ENCODE peak calls at places on chromosomes 4 and X, in eight cellular contexts. One of them, this sample, is unnamed.

GRCh38 chr4:1615786-1616573 is 68.1 kb downstream of the FAM53A start:
- DNase-seq in astrocyte of the spinal cord: no peak
- DNase-seq in ovary: no peak
- DNase-seq in WERI-Rb-1: no peak
- DNase-seq in choroid plexus epithelial cell: no peak
- DNase-seq in neural progenitor cell: no peak
- DNase-seq in H1: no peak
- DNase-seq in pancreas: no peak
- DNase-seq in this sample: no peak

GRCh38 chr4:113114884-113115283 is 65.4 kb downstream of the ANK2 start:
- DNase-seq in WERI-Rb-1: no peak
- DNase-seq in neural progenitor cell: no peak
- DNase-seq in ovary: no peak
- DNase-seq in H1: no peak
- DNase-seq in astrocyte of the spinal cord: no peak
- DNase-seq in pancreas: no peak
- DNase-seq in choroid plexus epithelial cell: no peak
- DNase-seq in this sample: no peak

GRCh38 chr4:37685211-37685725 is 908 bp downstream of the RELL1 start:
- DNase-seq in astrocyte of the spinal cord: peak; percentile 65
- DNase-seq in pancreas: no peak
- DNase-seq in neural progenitor cell: peak; percentile 16
- DNase-seq in choroid plexus epithelial cell: peak; percentile 50
- DNase-seq in ovary: peak; percentile 17
- DNase-seq in H1: no peak
- DNase-seq in WERI-Rb-1: no peak
- DNase-seq in this sample: peak; percentile 55

GRCh38 chr4:68271851-68272756 is 26.6 kb upstream of the TMPRSS11B start:
- DNase-seq in neural progenitor cell: peak; percentile 45
- DNase-seq in astrocyte of the spinal cord: peak; percentile 84
- DNase-seq in choroid plexus epithelial cell: peak; percentile 83
- DNase-seq in pancreas: no peak
- DNase-seq in WERI-Rb-1: no peak
- DNase-seq in ovary: no peak
- DNase-seq in H1: no peak
- DNase-seq in this sample: peak; percentile 79

GRCh38 chr4:1530356-1530755 is 124.1 kb upstream of the NKX1-1 start:
- DNase-seq in ovary: no peak
- DNase-seq in WERI-Rb-1: no peak
- DNase-seq in H1: no peak
- DNase-seq in neural progenitor cell: no peak
- DNase-seq in astrocyte of the spinal cord: no peak
- DNase-seq in choroid plexus epithelial cell: no peak
- DNase-seq in pancreas: no peak
- DNase-seq in this sample: no peak

GRCh38 chr4:18390655-18391369 is 369.3 kb upstream of the LCORL start:
- DNase-seq in WERI-Rb-1: no peak
- DNase-seq in pancreas: no peak
- DNase-seq in choroid plexus epithelial cell: peak; percentile 1
- DNase-seq in ovary: no peak
- DNase-seq in astrocyte of the spinal cord: peak; percentile 28
- DNase-seq in H1: no peak
- DNase-seq in neural progenitor cell: no peak
- DNase-seq in this sample: no peak

GRCh38 chr4:168480991-168481588 is 798 bp upstream of the DDX60L start:
- DNase-seq in astrocyte of the spinal cord: peak; percentile 83
- DNase-seq in pancreas: no peak
- DNase-seq in choroid plexus epithelial cell: peak; percentile 88
- DNase-seq in neural progenitor cell: no peak
- DNase-seq in H1: no peak
- DNase-seq in WERI-Rb-1: no peak
- DNase-seq in ovary: peak; percentile 14
- DNase-seq in this sample: peak; percentile 82

GRCh38 chrX:51336584-51336983 is 4.0 kb downstream of the NUDT10 start:
- DNase-seq in WERI-Rb-1: peak; percentile 9
- DNase-seq in neural progenitor cell: peak; percentile 71
- DNase-seq in astrocyte of the spinal cord: peak; percentile 47
- DNase-seq in ovary: peak; percentile 10
- DNase-seq in pancreas: peak; percentile 5
- DNase-seq in H1: no peak
- DNase-seq in choroid plexus epithelial cell: peak; percentile 60
- DNase-seq in this sample: peak; percentile 50

GRCh38 chrX:13463608-13464007 is 105.8 kb upstream of the EGFL6 start:
- DNase-seq in neural progenitor cell: no peak
- DNase-seq in choroid plexus epithelial cell: peak; percentile 93
- DNase-seq in astrocyte of the spinal cord: peak; percentile 80
- DNase-seq in H1: no peak
- DNase-seq in pancreas: no peak
- DNase-seq in WERI-Rb-1: peak; percentile 60
- DNase-seq in ovary: no peak
- DNase-seq in this sample: peak; percentile 90

GRCh38 chrX:12970691-12971202 is 4.2 kb upstream of the TMSB4X start:
- DNase-seq in ovary: no peak
- DNase-seq in WERI-Rb-1: peak; percentile 45
- DNase-seq in pancreas: no peak
- DNase-seq in choroid plexus epithelial cell: peak; percentile 79
- DNase-seq in neural progenitor cell: peak; percentile 74
- DNase-seq in H1: no peak
- DNase-seq in astrocyte of the spinal cord: peak; percentile 74
- DNase-seq in this sample: peak; percentile 82

GRCh38 chr4:180058731-180059215 is 2184.4 kb upstream of the TENM3 start:
- DNase-seq in ovary: no peak
- DNase-seq in choroid plexus epithelial cell: peak; percentile 16
- DNase-seq in pancreas: peak; percentile 66
- DNase-seq in neural progenitor cell: peak; percentile 76
- DNase-seq in WERI-Rb-1: peak; percentile 69
- DNase-seq in astrocyte of the spinal cord: peak; percentile 79
- DNase-seq in H1: peak; percentile 81
- DNase-seq in this sample: peak; percentile 28

GRCh38 chr4:186570193-186570996 is 15.0 kb upstream of the MTNR1A start:
- DNase-seq in pancreas: peak; percentile 66
- DNase-seq in choroid plexus epithelial cell: peak; percentile 40
- DNase-seq in H1: no peak
- DNase-seq in astrocyte of the spinal cord: peak; percentile 28
- DNase-seq in neural progenitor cell: peak; percentile 38
- DNase-seq in WERI-Rb-1: no peak
- DNase-seq in ovary: no peak
- DNase-seq in this sample: peak; percentile 85

DNA sequence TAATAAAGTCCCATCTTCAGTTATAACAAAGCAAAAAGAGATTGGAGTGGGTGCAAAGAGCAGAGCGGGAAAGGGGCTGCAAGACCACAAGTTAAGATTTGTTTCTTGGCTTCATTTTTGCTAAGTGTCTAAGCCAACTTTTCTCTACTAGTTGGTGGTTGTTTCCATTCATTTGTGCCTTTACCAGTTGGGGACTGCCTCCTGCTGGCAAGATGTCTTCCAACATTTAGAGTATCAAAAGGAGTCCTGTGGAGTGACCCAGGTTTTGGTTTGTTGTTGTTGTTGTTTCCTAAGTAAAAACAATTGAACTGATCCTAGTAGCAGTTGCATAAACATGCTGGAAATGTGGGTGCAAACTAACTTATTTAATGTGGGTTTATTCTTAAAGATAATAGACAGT is 121.1 kb downstream of the SPATA18 start:
- DNase-seq in choroid plexus epithelial cell: peak; percentile 44
- DNase-seq in astrocyte of the spinal cord: no peak
- DNase-seq in neural progenitor cell: peak; percentile 8
- DNase-seq in pancreas: no peak
- DNase-seq in H1: no peak
- DNase-seq in ovary: no peak
- DNase-seq in WERI-Rb-1: no peak
- DNase-seq in this sample: peak; percentile 23
- TF ChIP-seq CTCF in choroid plexus epithelial cell: peak; percentile 58
- TF ChIP-seq CTCF in astrocyte of the spinal cord: peak; percentile 0
- TF ChIP-seq CTCF in neural progenitor cell: peak; percentile 38
- TF ChIP-seq CTCF in pancreas: no peak
- TF ChIP-seq CTCF in H1: peak; percentile 31
- TF ChIP-seq CTCF in ovary: no peak
- TF ChIP-seq CTCF in WERI-Rb-1: peak; percentile 45
- TF ChIP-seq CTCF in this sample: peak; percentile 37

GRCh38 chr4:61200195-61200990 is at the start of gene ADGRL3:
- DNase-seq in WERI-Rb-1: peak; percentile 72
- DNase-seq in pancreas: no peak
- DNase-seq in choroid plexus epithelial cell: peak; percentile 64
- DNase-seq in astrocyte of the spinal cord: peak; percentile 50
- DNase-seq in ovary: no peak
- DNase-seq in H1: peak; percentile 88
- DNase-seq in neural progenitor cell: peak; percentile 95
- DNase-seq in this sample: peak; percentile 42

GRCh38 chr4:61201562-61202099 is 1.5 kb downstream of the ADGRL3 start:
- DNase-seq in ovary: no peak
- DNase-seq in H1: peak; percentile 63
- DNase-seq in pancreas: no peak
- DNase-seq in choroid plexus epithelial cell: peak; percentile 19
- DNase-seq in astrocyte of the spinal cord: no peak
- DNase-seq in WERI-Rb-1: peak; percentile 10
- DNase-seq in neural progenitor cell: peak; percentile 53
- DNase-seq in this sample: peak; percentile 2

GRCh38 chr4:61202638-61203495 is 2.7 kb downstream of the ADGRL3 start:
- DNase-seq in WERI-Rb-1: peak; percentile 24
- DNase-seq in neural progenitor cell: peak; percentile 60
- DNase-seq in choroid plexus epithelial cell: peak; percentile 54
- DNase-seq in astrocyte of the spinal cord: peak; percentile 25
- DNase-seq in H1: peak; percentile 63
- DNase-seq in ovary: no peak
- DNase-seq in pancreas: no peak
- DNase-seq in this sample: peak; percentile 11

GRCh38 chr4:61200991-61201526 is 933 bp downstream of the ADGRL3 start:
- DNase-seq in pancreas: no peak
- DNase-seq in ovary: no peak
- DNase-seq in H1: peak; percentile 62
- DNase-seq in neural progenitor cell: peak; percentile 63
- DNase-seq in WERI-Rb-1: peak; percentile 26
- DNase-seq in choroid plexus epithelial cell: peak; percentile 52
- DNase-seq in astrocyte of the spinal cord: peak; percentile 46
- DNase-seq in this sample: peak; percentile 42

DNA sequence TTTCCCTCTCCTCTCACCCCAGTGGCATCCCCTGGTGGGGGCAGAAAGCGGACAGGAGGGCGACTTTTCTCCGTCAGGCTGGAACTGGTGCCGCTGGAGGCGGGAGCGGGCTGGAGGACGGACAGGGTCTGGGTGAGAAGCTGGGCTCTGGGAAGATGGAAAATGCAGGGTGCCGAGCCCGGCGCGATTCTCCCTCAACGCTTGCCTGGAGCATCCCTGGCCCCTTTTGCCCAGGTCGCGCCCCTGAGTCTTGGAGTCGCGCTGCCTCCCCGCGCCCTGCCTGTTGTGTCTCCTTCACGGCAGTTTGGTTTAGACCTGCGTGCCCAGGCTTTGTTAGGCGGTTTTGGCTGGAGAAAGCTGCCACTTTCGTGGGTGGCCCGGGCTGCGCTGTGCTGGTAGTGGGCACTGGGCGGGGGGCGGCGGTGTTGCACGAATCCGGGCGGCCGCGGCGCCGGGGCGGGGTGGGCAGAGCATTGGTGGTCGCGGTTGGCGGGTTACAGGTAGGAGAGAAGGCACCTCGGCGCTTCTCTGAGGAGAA is 2.0 kb downstream of the ADGRL3 start:
- DNase-seq in neural progenitor cell: peak; percentile 62
- DNase-seq in WERI-Rb-1: peak; percentile 22
- DNase-seq in choroid plexus epithelial cell: peak; percentile 38
- DNase-seq in pancreas: no peak
- DNase-seq in astrocyte of the spinal cord: peak; percentile 8
- DNase-seq in H1: peak; percentile 60
- DNase-seq in ovary: no peak
- DNase-seq in this sample: peak; percentile 12
- H3K4me3 ChIP-seq in neural progenitor cell: peak overlapping the region; percentile 86
- H3K4me3 ChIP-seq in WERI-Rb-1: peak overlapping the region; percentile 76
- H3K4me3 ChIP-seq in choroid plexus epithelial cell: peak overlapping the region; percentile 72
- H3K4me3 ChIP-seq in pancreas: no peak overlapping the region
- H3K4me3 ChIP-seq in astrocyte of the spinal cord: peak overlapping the region; percentile 61
- H3K4me3 ChIP-seq in H1: peak overlapping the region; percentile 94
- H3K4me3 ChIP-seq in ovary: peak overlapping the region; percentile 42
- H3K4me3 ChIP-seq in this sample: peak overlapping the region; percentile 62

GRCh38 chr4:141154725-141155124 is 21.5 kb upstream of the RNF150 start:
- DNase-seq in H1: no peak
- DNase-seq in WERI-Rb-1: no peak
- DNase-seq in pancreas: no peak
- DNase-seq in astrocyte of the spinal cord: no peak
- DNase-seq in neural progenitor cell: no peak
- DNase-seq in choroid plexus epithelial cell: no peak
- DNase-seq in ovary: no peak
- DNase-seq in this sample: no peak

GRCh38 chr4:141153751-141154510 is 20.7 kb upstream of the RNF150 start:
- DNase-seq in astrocyte of the spinal cord: no peak
- DNase-seq in H1: no peak
- DNase-seq in choroid plexus epithelial cell: peak; percentile 47
- DNase-seq in pancreas: no peak
- DNase-seq in WERI-Rb-1: no peak
- DNase-seq in ovary: peak; percentile 28
- DNase-seq in neural progenitor cell: no peak
- DNase-seq in this sample: peak; percentile 83

GRCh38 chr4:141155586-141155985 is 22.3 kb upstream of the RNF150 start:
- DNase-seq in ovary: no peak
- DNase-seq in neural progenitor cell: no peak
- DNase-seq in choroid plexus epithelial cell: peak; percentile 17
- DNase-seq in WERI-Rb-1: no peak
- DNase-seq in H1: no peak
- DNase-seq in pancreas: no peak
- DNase-seq in astrocyte of the spinal cord: peak; percentile 69
- DNase-seq in this sample: peak; percentile 65

DNA sequence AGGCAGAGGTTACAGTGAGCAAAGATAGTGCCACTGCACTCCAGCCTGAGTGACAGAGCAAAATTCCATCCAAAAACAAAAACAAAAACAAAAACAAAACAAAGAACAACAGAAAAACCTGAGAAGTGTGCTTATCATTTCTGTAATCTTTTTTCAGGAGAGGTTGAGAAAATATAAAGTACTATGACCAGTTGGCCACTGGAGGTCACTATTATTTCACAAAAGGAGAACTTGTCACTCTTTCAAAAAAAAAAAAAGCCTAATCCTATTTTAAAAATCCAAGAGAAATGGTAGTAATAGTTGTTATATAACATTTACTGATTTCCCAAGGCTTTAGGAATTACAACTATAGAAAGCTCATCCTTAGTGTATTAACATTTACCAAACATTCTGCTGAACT is 24.9 kb upstream of the RNF150 start:
- DNase-seq in pancreas: no peak
- DNase-seq in neural progenitor cell: peak; percentile 35
- DNase-seq in WERI-Rb-1: no peak
- DNase-seq in choroid plexus epithelial cell: peak; percentile 65
- DNase-seq in H1: no peak
- DNase-seq in astrocyte of the spinal cord: peak; percentile 50
- DNase-seq in ovary: no peak
- DNase-seq in this sample: peak; percentile 66
- TF ChIP-seq CTCF in pancreas: no peak
- TF ChIP-seq CTCF in neural progenitor cell: peak; percentile 73
- TF ChIP-seq CTCF in WERI-Rb-1: peak; percentile 20
- TF ChIP-seq CTCF in choroid plexus epithelial cell: peak; percentile 46
- TF ChIP-seq CTCF in H1: no peak
- TF ChIP-seq CTCF in astrocyte of the spinal cord: peak; percentile 30
- TF ChIP-seq CTCF in ovary: no peak
- TF ChIP-seq CTCF in this sample: peak; percentile 41

DNA sequence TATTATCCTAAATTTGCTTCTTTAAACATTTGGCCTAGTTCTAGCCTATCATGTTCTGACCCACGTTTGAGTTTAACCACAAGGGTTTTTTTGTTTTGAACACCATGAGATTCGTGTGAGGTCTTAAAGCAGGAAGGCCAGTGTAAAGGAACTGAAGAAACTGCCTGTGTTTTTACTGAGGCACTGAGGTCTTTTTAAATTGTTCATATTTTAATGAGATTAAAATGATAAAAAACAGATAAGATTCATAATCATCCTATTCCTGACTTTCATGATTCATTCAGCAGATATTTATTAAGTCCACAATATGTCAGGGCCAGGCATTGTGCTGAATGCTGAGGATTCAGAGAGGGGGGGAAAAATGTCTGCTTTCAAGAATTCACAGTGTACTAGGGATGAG is 3.2 kb downstream of the RPS6KA3 start:
- DNase-seq in astrocyte of the spinal cord: peak; percentile 30
- DNase-seq in choroid plexus epithelial cell: peak; percentile 61
- DNase-seq in neural progenitor cell: no peak
- DNase-seq in ovary: no peak
- DNase-seq in WERI-Rb-1: no peak
- DNase-seq in pancreas: no peak
- DNase-seq in H1: no peak
- DNase-seq in this sample: peak; percentile 30
- H3K4me3 ChIP-seq in astrocyte of the spinal cord: no peak overlapping the region
- H3K4me3 ChIP-seq in choroid plexus epithelial cell: no peak overlapping the region
- H3K4me3 ChIP-seq in neural progenitor cell: no peak overlapping the region
- H3K4me3 ChIP-seq in ovary: no peak overlapping the region
- H3K4me3 ChIP-seq in WERI-Rb-1: no peak overlapping the region
- H3K4me3 ChIP-seq in pancreas: no peak overlapping the region
- H3K4me3 ChIP-seq in H1: no peak overlapping the region
- H3K4me3 ChIP-seq in this sample: peak overlapping the region; percentile 2